ENCODE peak calls at places on chromosomes 4 and X, in six cellular contexts. One of them, this sample, is unnamed.

GRCh38 chr4:67558493-67558892 is at the start of gene STAP1:
- DNase-seq in C1 segment of cervical spinal cord: no peak
- DNase-seq in EL: no peak
- DNase-seq in fibroblast of mammary gland: no peak
- DNase-seq in effector CD4-positive, alpha-beta T cell: no peak
- DNase-seq in stimulated activated CD8-positive, alpha-beta memory T cell treated with anti-CD3 and anti-CD28 coated beads, Interleukin-4, amount 100 ng/mL, for 48 hours: no peak
- DNase-seq in this sample: no peak

GRCh38 chrX:154717824-154718223 is 33.1 kb downstream of the GAB3 start:
- DNase-seq in C1 segment of cervical spinal cord: no peak
- DNase-seq in EL: peak; percentile 26
- DNase-seq in fibroblast of mammary gland: peak; percentile 68
- DNase-seq in effector CD4-positive, alpha-beta T cell: peak; percentile 8
- DNase-seq in stimulated activated CD8-positive, alpha-beta memory T cell treated with anti-CD3 and anti-CD28 coated beads, Interleukin-4, amount 100 ng/mL, for 48 hours: no peak
- DNase-seq in this sample: peak; percentile 71

GRCh38 chr4:123299212-123299651 is 97.4 kb upstream of the SPRY1 start:
- DNase-seq in C1 segment of cervical spinal cord: no peak
- DNase-seq in EL: peak; percentile 48
- DNase-seq in fibroblast of mammary gland: peak; percentile 96
- DNase-seq in effector CD4-positive, alpha-beta T cell: no peak
- DNase-seq in stimulated activated CD8-positive, alpha-beta memory T cell treated with anti-CD3 and anti-CD28 coated beads, Interleukin-4, amount 100 ng/mL, for 48 hours: no peak
- DNase-seq in this sample: peak; percentile 58

GRCh38 chrX:150361777-150362351 is 1.3 kb upstream of the MAMLD1 start:
- DNase-seq in C1 segment of cervical spinal cord: no peak
- DNase-seq in EL: peak; percentile 59
- DNase-seq in fibroblast of mammary gland: no peak
- DNase-seq in effector CD4-positive, alpha-beta T cell: no peak
- DNase-seq in stimulated activated CD8-positive, alpha-beta memory T cell treated with anti-CD3 and anti-CD28 coated beads, Interleukin-4, amount 100 ng/mL, for 48 hours: peak; percentile 35
- DNase-seq in this sample: peak; percentile 46

GRCh38 chrX:8306296-8306975 is 135.4 kb upstream of the VCX2 start:
- DNase-seq in C1 segment of cervical spinal cord: peak; percentile 28
- DNase-seq in EL: no peak
- DNase-seq in fibroblast of mammary gland: no peak
- DNase-seq in effector CD4-positive, alpha-beta T cell: no peak
- DNase-seq in stimulated activated CD8-positive, alpha-beta memory T cell treated with anti-CD3 and anti-CD28 coated beads, Interleukin-4, amount 100 ng/mL, for 48 hours: no peak
- DNase-seq in this sample: no peak

GRCh38 chr4:108247511-108248088 is 78.9 kb upstream of the LEF1 start:
- DNase-seq in C1 segment of cervical spinal cord: no peak
- DNase-seq in EL: no peak
- DNase-seq in fibroblast of mammary gland: no peak
- DNase-seq in effector CD4-positive, alpha-beta T cell: no peak
- DNase-seq in stimulated activated CD8-positive, alpha-beta memory T cell treated with anti-CD3 and anti-CD28 coated beads, Interleukin-4, amount 100 ng/mL, for 48 hours: no peak
- DNase-seq in this sample: no peak

GRCh38 chr4:735583-735982 is 30.0 kb downstream of the PCGF3 start:
- DNase-seq in C1 segment of cervical spinal cord: no peak
- DNase-seq in EL: no peak
- DNase-seq in fibroblast of mammary gland: no peak
- DNase-seq in effector CD4-positive, alpha-beta T cell: no peak
- DNase-seq in stimulated activated CD8-positive, alpha-beta memory T cell treated with anti-CD3 and anti-CD28 coated beads, Interleukin-4, amount 100 ng/mL, for 48 hours: no peak
- DNase-seq in this sample: no peak

GRCh38 chrX:30219372-30219771 is 4.0 kb downstream of the MAGEB2 start:
- DNase-seq in C1 segment of cervical spinal cord: no peak
- DNase-seq in EL: no peak
- DNase-seq in fibroblast of mammary gland: no peak
- DNase-seq in effector CD4-positive, alpha-beta T cell: no peak
- DNase-seq in stimulated activated CD8-positive, alpha-beta memory T cell treated with anti-CD3 and anti-CD28 coated beads, Interleukin-4, amount 100 ng/mL, for 48 hours: no peak
- DNase-seq in this sample: no peak

GRCh38 chrX:140507982-140508305 is 3.1 kb upstream of the SOX3 start:
- DNase-seq in C1 segment of cervical spinal cord: peak; percentile 32
- DNase-seq in EL: no peak
- DNase-seq in fibroblast of mammary gland: no peak
- DNase-seq in effector CD4-positive, alpha-beta T cell: no peak
- DNase-seq in stimulated activated CD8-positive, alpha-beta memory T cell treated with anti-CD3 and anti-CD28 coated beads, Interleukin-4, amount 100 ng/mL, for 48 hours: no peak
- DNase-seq in this sample: no peak

GRCh38 chrX:94635003-94635402 is 961.0 kb downstream of the FAM133A start:
- DNase-seq in C1 segment of cervical spinal cord: no peak
- DNase-seq in EL: no peak
- DNase-seq in fibroblast of mammary gland: no peak
- DNase-seq in effector CD4-positive, alpha-beta T cell: no peak
- DNase-seq in stimulated activated CD8-positive, alpha-beta memory T cell treated with anti-CD3 and anti-CD28 coated beads, Interleukin-4, amount 100 ng/mL, for 48 hours: no peak
- DNase-seq in this sample: no peak

GRCh38 chr4:6472387-6473263 is at the start of gene PPP2R2C:
- DNase-seq in C1 segment of cervical spinal cord: no peak
- DNase-seq in EL: no peak
- DNase-seq in fibroblast of mammary gland: no peak
- DNase-seq in effector CD4-positive, alpha-beta T cell: no peak
- DNase-seq in stimulated activated CD8-positive, alpha-beta memory T cell treated with anti-CD3 and anti-CD28 coated beads, Interleukin-4, amount 100 ng/mL, for 48 hours: peak; percentile 23
- DNase-seq in this sample: no peak

GRCh38 chr4:137065306-137065705 is 467.0 kb downstream of the PCDH18 start:
- DNase-seq in C1 segment of cervical spinal cord: no peak
- DNase-seq in EL: peak; percentile 11
- DNase-seq in fibroblast of mammary gland: peak; percentile 6
- DNase-seq in effector CD4-positive, alpha-beta T cell: no peak
- DNase-seq in stimulated activated CD8-positive, alpha-beta memory T cell treated with anti-CD3 and anti-CD28 coated beads, Interleukin-4, amount 100 ng/mL, for 48 hours: no peak
- DNase-seq in this sample: peak; percentile 41

GRCh38 chr4:135065366-135065765 is 863.8 kb upstream of the PABPC4L start:
- DNase-seq in C1 segment of cervical spinal cord: no peak
- DNase-seq in EL: peak; percentile 3
- DNase-seq in fibroblast of mammary gland: no peak
- DNase-seq in effector CD4-positive, alpha-beta T cell: no peak
- DNase-seq in stimulated activated CD8-positive, alpha-beta memory T cell treated with anti-CD3 and anti-CD28 coated beads, Interleukin-4, amount 100 ng/mL, for 48 hours: no peak
- DNase-seq in this sample: no peak

GRCh38 chrX:104310084-104310483 is 55.4 kb upstream of the ESX1 start:
- DNase-seq in C1 segment of cervical spinal cord: no peak
- DNase-seq in EL: peak; percentile 40
- DNase-seq in fibroblast of mammary gland: peak; percentile 60
- DNase-seq in effector CD4-positive, alpha-beta T cell: no peak
- DNase-seq in stimulated activated CD8-positive, alpha-beta memory T cell treated with anti-CD3 and anti-CD28 coated beads, Interleukin-4, amount 100 ng/mL, for 48 hours: no peak
- DNase-seq in this sample: peak; percentile 55

GRCh38 chr4:163395758-163396157 is 52.1 kb downstream of the NPY5R start:
- DNase-seq in C1 segment of cervical spinal cord: no peak
- DNase-seq in EL: peak; percentile 2
- DNase-seq in fibroblast of mammary gland: no peak
- DNase-seq in effector CD4-positive, alpha-beta T cell: no peak
- DNase-seq in stimulated activated CD8-positive, alpha-beta memory T cell treated with anti-CD3 and anti-CD28 coated beads, Interleukin-4, amount 100 ng/mL, for 48 hours: no peak
- DNase-seq in this sample: no peak

GRCh38 chrX:1661048-1661921 is 46.4 kb downstream of the ASMT start:
- DNase-seq in C1 segment of cervical spinal cord: no peak
- DNase-seq in EL: no peak
- DNase-seq in fibroblast of mammary gland: no peak
- DNase-seq in effector CD4-positive, alpha-beta T cell: peak; percentile 76
- DNase-seq in stimulated activated CD8-positive, alpha-beta memory T cell treated with anti-CD3 and anti-CD28 coated beads, Interleukin-4, amount 100 ng/mL, for 48 hours: peak; percentile 92
- DNase-seq in this sample: no peak

GRCh38 chrX:136779346-136779781 is 1.4 kb downstream of the ARHGEF6 start:
- DNase-seq in C1 segment of cervical spinal cord: no peak
- DNase-seq in EL: no peak
- DNase-seq in fibroblast of mammary gland: no peak
- DNase-seq in effector CD4-positive, alpha-beta T cell: no peak
- DNase-seq in stimulated activated CD8-positive, alpha-beta memory T cell treated with anti-CD3 and anti-CD28 coated beads, Interleukin-4, amount 100 ng/mL, for 48 hours: no peak
- DNase-seq in this sample: no peak

GRCh38 chrX:12791253-12792228 is at the start of gene PRPS2:
- DNase-seq in C1 segment of cervical spinal cord: peak; percentile 6
- DNase-seq in EL: peak; percentile 61
- DNase-seq in fibroblast of mammary gland: peak; percentile 23
- DNase-seq in effector CD4-positive, alpha-beta T cell: peak; percentile 54
- DNase-seq in stimulated activated CD8-positive, alpha-beta memory T cell treated with anti-CD3 and anti-CD28 coated beads, Interleukin-4, amount 100 ng/mL, for 48 hours: peak; percentile 81
- DNase-seq in this sample: peak; percentile 59

GRCh38 chr4:101953949-101954348 is 163.4 kb downstream of the BANK1 start:
- DNase-seq in C1 segment of cervical spinal cord: no peak
- DNase-seq in EL: peak; percentile 93
- DNase-seq in fibroblast of mammary gland: peak; percentile 20
- DNase-seq in effector CD4-positive, alpha-beta T cell: no peak
- DNase-seq in stimulated activated CD8-positive, alpha-beta memory T cell treated with anti-CD3 and anti-CD28 coated beads, Interleukin-4, amount 100 ng/mL, for 48 hours: no peak
- DNase-seq in this sample: peak; percentile 80

GRCh38 chr4:3318561-3319021 is 25.8 kb downstream of the RGS12 start:
- DNase-seq in C1 segment of cervical spinal cord: no peak
- DNase-seq in EL: no peak
- DNase-seq in fibroblast of mammary gland: no peak
- DNase-seq in effector CD4-positive, alpha-beta T cell: no peak
- DNase-seq in stimulated activated CD8-positive, alpha-beta memory T cell treated with anti-CD3 and anti-CD28 coated beads, Interleukin-4, amount 100 ng/mL, for 48 hours: no peak
- DNase-seq in this sample: no peak

GRCh38 chr4:106809083-106809482 is 227.0 kb downstream of the DKK2 start:
- DNase-seq in C1 segment of cervical spinal cord: no peak
- DNase-seq in EL: peak; percentile 65
- DNase-seq in fibroblast of mammary gland: peak; percentile 64
- DNase-seq in effector CD4-positive, alpha-beta T cell: no peak
- DNase-seq in stimulated activated CD8-positive, alpha-beta memory T cell treated with anti-CD3 and anti-CD28 coated beads, Interleukin-4, amount 100 ng/mL, for 48 hours: no peak
- DNase-seq in this sample: peak; percentile 74

GRCh38 chrX:150253946-150254615 is 109.0 kb upstream of the MAMLD1 start:
- DNase-seq in C1 segment of cervical spinal cord: no peak
- DNase-seq in EL: no peak
- DNase-seq in fibroblast of mammary gland: no peak
- DNase-seq in effector CD4-positive, alpha-beta T cell: no peak
- DNase-seq in stimulated activated CD8-positive, alpha-beta memory T cell treated with anti-CD3 and anti-CD28 coated beads, Interleukin-4, amount 100 ng/mL, for 48 hours: no peak
- DNase-seq in this sample: no peak

GRCh38 chrX:151711787-151712186 is 4.0 kb upstream of the FATE1 start:
- DNase-seq in C1 segment of cervical spinal cord: no peak
- DNase-seq in EL: no peak
- DNase-seq in fibroblast of mammary gland: no peak
- DNase-seq in effector CD4-positive, alpha-beta T cell: no peak
- DNase-seq in stimulated activated CD8-positive, alpha-beta memory T cell treated with anti-CD3 and anti-CD28 coated beads, Interleukin-4, amount 100 ng/mL, for 48 hours: no peak
- DNase-seq in this sample: no peak

GRCh38 chrX:18871161-18871880 is 112.6 kb downstream of the PHKA2 start:
- DNase-seq in C1 segment of cervical spinal cord: no peak
- DNase-seq in EL: no peak
- DNase-seq in fibroblast of mammary gland: peak; percentile 13
- DNase-seq in effector CD4-positive, alpha-beta T cell: no peak
- DNase-seq in stimulated activated CD8-positive, alpha-beta memory T cell treated with anti-CD3 and anti-CD28 coated beads, Interleukin-4, amount 100 ng/mL, for 48 hours: no peak
- DNase-seq in this sample: peak; percentile 41

GRCh38 chr4:38140643-38141203 is 180.5 kb downstream of the PTTG2 start:
- DNase-seq in C1 segment of cervical spinal cord: no peak
- DNase-seq in EL: no peak
- DNase-seq in fibroblast of mammary gland: no peak
- DNase-seq in effector CD4-positive, alpha-beta T cell: no peak
- DNase-seq in stimulated activated CD8-positive, alpha-beta memory T cell treated with anti-CD3 and anti-CD28 coated beads, Interleukin-4, amount 100 ng/mL, for 48 hours: no peak
- DNase-seq in this sample: no peak

GRCh38 chr4:35725131-35725530 is 519.2 kb downstream of the ARAP2 start:
- DNase-seq in C1 segment of cervical spinal cord: no peak
- DNase-seq in EL: no peak
- DNase-seq in fibroblast of mammary gland: no peak
- DNase-seq in effector CD4-positive, alpha-beta T cell: no peak
- DNase-seq in stimulated activated CD8-positive, alpha-beta memory T cell treated with anti-CD3 and anti-CD28 coated beads, Interleukin-4, amount 100 ng/mL, for 48 hours: no peak
- DNase-seq in this sample: no peak